ENCODE peak calls at places on chromosomes 6 and 20, in four cellular contexts. F, Q, S and P are unnamed samples. For H3K4me1, the result is how much of the 10 kb centered on the place peaks cover.

GRCh38 chr6:166729658-166730057 is 102.6 kb upstream of the RPS6KA2 start:
- DNase-seq in S (no peak), Q (no peak), F (no peak), P (no peak)

GRCh38 chr6:154995241-154996162 is at the start of gene TIAM2:
- DNase-seq in S (no peak), F (peak), Q (no peak), P (no peak)

GRCh38 chr6:129252377-129253071 is 369.6 kb downstream of the LAMA2 start:
- DNase-seq in S (no peak), F (no peak), Q (no peak), P (no peak)

GRCh38 chr6:135212935-135213334 is 31.8 kb downstream of the MYB start:
- DNase-seq in S (no peak), F (no peak), Q (no peak), P (no peak)

GRCh38 chr6:14072084-14072483 is 45.5 kb upstream of the CD83 start:
- DNase-seq in S (no peak), F (no peak), Q (no peak), P (no peak)

GRCh38 chr20:62301111-62301668 is 1.6 kb upstream of the ADRM1 start:
- DNase-seq in F (no peak), S (no peak), Q (no peak), P (no peak)

GRCh38 chr20:25222461-25223178 is 25.3 kb upstream of the PYGB start:
- DNase-seq in Q (no peak), S (no peak), F (no peak), P (no peak)

GRCh38 chr6:11918021-11918738 is 93.9 kb upstream of the HIVEP1 start:
- DNase-seq in S (no peak), Q (no peak), F (no peak), P (no peak)

GRCh38 chr6:127918506-127919427 is 17.9 kb upstream of the THEMIS start:
- DNase-seq in S (no peak), Q (no peak), F (no peak), P (no peak)

GRCh38 chr6:99746261-99746895 is 139.7 kb downstream of the PRDM13 start:
- DNase-seq in F (peak), Q (peak), S (peak), P (no peak)

GRCh38 chr6:130853555-130854183 is 26.5 kb downstream of the SMLR1 start:
- DNase-seq in Q (no peak), F (peak), S (no peak), P (no peak)

GRCh38 chr20:44390280-44390679 is 34.8 kb downstream of the HNF4A start:
- DNase-seq in F (no peak), Q (no peak), S (no peak), P (no peak)

GRCh38 chr6:137903933-137904821 is 37.1 kb downstream of the TNFAIP3 start:
- DNase-seq in F (no peak), S (no peak), Q (no peak), P (no peak)

GRCh38 chr20:15902493-15902892 is 670.8 kb downstream of the KIF16B start:
- DNase-seq in Q (no peak), S (no peak), F (peak), P (no peak)

GRCh38 chr6:40550096-40550731 is 37.0 kb downstream of the LRFN2 start:
- DNase-seq in F (peak), Q (peak), S (no peak), P (no peak)

GRCh38 chr6:146700078-146700686 is 101.4 kb downstream of the ADGB start:
- DNase-seq in F (peak), Q (peak), S (peak), P (no peak)

GRCh38 chr6:150599199-150600002 is at the start of gene PLEKHG1:
- DNase-seq in Q (no peak), S (peak), F (peak), P (no peak)

GRCh38 chr6:111781055-111781708 is 92.1 kb downstream of the FYN start:
- DNase-seq in Q (no peak), S (no peak), F (no peak), P (no peak)

GRCh38 chr6:8180327-8181161 is 78.2 kb upstream of the EEF1E1 start:
- DNase-seq in Q (no peak), S (no peak), F (peak), P (no peak)

GRCh38 chr6:93088675-93089575 is 330.4 kb downstream of the EPHA7 start:
- DNase-seq in F (peak), Q (no peak), S (no peak), P (no peak)

GRCh38 chr6:130670142-130670541 is 157.1 kb upstream of the SMLR1 start:
- DNase-seq in F (no peak), S (no peak), Q (no peak), P (no peak)

GRCh38 chr6:42260972-42261371 is 43.3 kb upstream of the MRPS10 start:
- DNase-seq in Q (no peak), F (peak), S (no peak), P (no peak)

GRCh38 chr6:13445005-13445743 is 42.2 kb downstream of the GFOD1 start:
- DNase-seq in F (no peak), S (peak), Q (no peak), P (no peak)

GRCh38 chr6:87925373-87926060 is 122.1 kb upstream of the SPACA1 start:
- DNase-seq in Q (no peak), S (no peak), F (no peak), P (no peak)

GRCh38 chr6:108635505-108636226 is 74.9 kb downstream of the FOXO3 start:
- DNase-seq in F (no peak), S (no peak), Q (no peak), P (no peak)

GRCh38 chr6:38432479-38432878 is 207.2 kb downstream of the BTBD9 start:
- DNase-seq in Q (no peak), S (no peak), F (no peak), P (no peak)

GRCh38 chr6:166553563-166554271 is 32.8 kb downstream of the RAMACL start:
- DNase-seq in F (no peak), S (no peak), Q (no peak), P (no peak)

GRCh38 chr6:144055121-144055931 is 40.0 kb downstream of the SF3B5 start:
- DNase-seq in F (no peak), Q (no peak), S (no peak), P (no peak)

GRCh38 chr6:26329763-26330511 is 35.1 kb upstream of the BTN3A2 start:
- DNase-seq in S (no peak), F (peak), Q (no peak), P (no peak)

GRCh38 chr6:170093658-170094596 is 197.0 kb downstream of the DLL1 start:
- DNase-seq in F (no peak), S (no peak), Q (no peak), P (no peak)

GRCh38 chr6:53701333-53702073 is 35.9 kb upstream of the KLHL31 start:
- DNase-seq in S (no peak), F (no peak), Q (no peak), P (no peak)

GRCh38 chr6:111683749-111684267 is 78.1 kb upstream of the TRAF3IP2 start:
- DNase-seq in F (no peak), Q (no peak), S (peak), P (peak)

GRCh38 chr20:2124632-2125131 is 23.1 kb downstream of the STK35 start:
- DNase-seq in S (no peak), Q (no peak), F (no peak), P (no peak)

GRCh38 chr6:124977067-124977908 is 15.1 kb downstream of the RNF217 start:
- DNase-seq in Q (no peak), F (no peak), S (no peak), P (no peak)

GRCh38 chr20:43102394-43102793 is 87.3 kb downstream of the PTPRT start:
- DNase-seq in S (no peak), F (peak), Q (no peak), P (no peak)

GRCh38 chr6:30446259-30446658 is 43.0 kb upstream of the HLA-E start:
- DNase-seq in S (no peak), Q (no peak), F (no peak), P (no peak)

GRCh38 chr6:74287932-74288331 is 591.9 kb downstream of the CD109 start:
- DNase-seq in S (no peak), F (no peak), Q (no peak), P (no peak)

GRCh38 chr6:74282143-74282689 is 586.2 kb downstream of the CD109 start:
- DNase-seq in S (no peak), Q (no peak), F (no peak), P (no peak)

GRCh38 chr6:74289881-74290280 is 593.9 kb downstream of the CD109 start:
- DNase-seq in Q (no peak), F (no peak), S (no peak), P (no peak)

GRCh38 chr6:74280130-74280692 is 584.2 kb downstream of the CD109 start:
- DNase-seq in Q (no peak), F (peak), S (no peak), P (no peak)

GRCh38 chr6:74284266-74284665 is 588.3 kb downstream of the CD109 start:
- DNase-seq in S (no peak), Q (no peak), F (no peak), P (no peak)
- H3K27ac ChIP-seq in S (no peak), Q (no peak), F (no peak), P (no peak)

DNA sequence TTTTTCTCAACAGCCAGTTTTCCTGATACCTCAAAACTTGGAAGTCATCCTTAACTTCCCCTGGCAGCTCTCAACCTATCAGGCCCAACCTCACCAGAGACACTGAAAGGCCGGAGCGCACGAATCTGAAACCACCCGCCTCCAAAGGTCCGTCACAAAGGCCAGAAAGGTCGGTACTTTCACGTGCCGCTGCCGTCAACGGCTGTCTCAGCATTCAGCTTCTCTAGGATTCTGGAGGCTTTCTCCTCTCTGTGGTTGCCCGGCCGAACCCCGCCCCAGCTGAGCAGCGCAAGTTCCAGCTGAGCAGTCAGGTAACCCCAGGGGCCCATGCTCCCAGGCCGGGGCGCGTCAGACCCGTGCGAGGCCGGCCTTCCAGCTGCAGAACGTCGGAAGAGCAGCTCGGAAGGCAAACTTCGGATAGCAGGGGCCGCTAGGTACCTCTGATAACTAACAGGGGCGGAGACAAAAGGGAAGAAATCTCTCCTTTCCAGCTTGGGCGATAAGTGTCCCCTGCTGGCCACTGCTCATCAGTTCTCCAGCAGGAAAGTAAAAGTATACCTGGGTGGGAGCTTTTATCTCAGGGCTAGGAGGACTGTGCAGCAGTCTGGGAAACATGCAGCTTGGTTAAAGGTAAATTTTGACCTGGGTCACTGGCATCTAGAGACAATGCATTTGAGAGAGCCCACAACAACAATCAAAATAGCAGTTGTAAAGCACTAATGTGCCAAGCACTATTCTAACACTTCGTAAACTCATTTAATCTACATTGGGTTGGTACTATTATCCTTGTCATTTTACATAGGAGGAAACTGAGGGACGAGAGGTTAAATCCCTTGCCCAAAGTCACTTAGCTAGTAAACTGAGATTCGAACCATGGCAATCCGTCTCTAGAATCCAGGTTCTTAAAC is 16.1 kb downstream of the ZSCAN12 start:
- DNase-seq in S (peak), Q (peak), F (peak), P (no peak)
- TF ChIP-seq POLR2AphosphoS5 in S (peak), Q (peak), F (peak), P (peak)

DNA sequence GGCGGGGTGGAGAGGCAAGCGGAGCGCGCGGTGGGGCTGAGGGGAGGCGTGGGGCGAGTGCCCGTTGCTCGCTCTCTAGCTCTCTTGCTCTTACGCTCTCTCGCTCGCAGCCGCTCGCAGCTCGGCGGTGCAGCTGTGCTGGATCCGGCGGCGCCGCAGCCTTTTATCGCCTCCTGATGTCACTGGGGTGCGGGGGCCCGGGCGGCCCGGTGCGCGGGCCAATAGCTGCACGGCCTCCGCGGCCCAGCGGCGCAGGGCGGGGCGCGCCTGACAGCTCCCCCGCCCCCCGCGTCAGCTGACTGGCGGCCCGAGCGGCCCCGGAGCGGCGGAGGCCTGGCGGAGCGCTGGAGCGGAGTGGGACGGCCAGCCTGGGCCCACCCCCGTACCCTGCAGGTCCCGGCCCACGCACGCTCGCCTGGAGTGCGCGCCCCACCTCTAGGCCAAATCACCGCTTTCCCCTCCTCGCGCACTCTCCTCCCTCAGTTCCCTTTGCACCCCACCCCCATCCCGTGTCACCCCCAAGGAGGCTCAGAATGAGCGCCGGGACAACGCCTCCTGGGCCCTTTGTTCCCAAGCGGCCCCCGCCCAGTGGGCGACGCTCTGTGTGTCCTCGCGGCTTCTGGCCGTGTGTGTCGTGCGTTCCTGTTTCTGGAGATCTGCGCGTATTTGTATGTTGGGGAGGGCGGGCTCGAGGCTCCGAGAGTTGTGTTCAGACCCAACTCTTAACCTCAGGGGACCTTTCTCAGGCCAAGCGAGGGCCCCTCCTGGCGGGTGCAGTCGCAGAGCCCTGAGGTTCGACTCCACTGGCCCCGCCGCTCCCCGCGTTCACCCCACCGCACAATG is at the start of gene MAFB:
- DNase-seq in Q (no peak), S (peak), F (peak), P (peak)
- H3K4me1 ChIP-seq in Q (under half), S (under half), F (under half), P (under half)

GRCh38 chr20:31710423-31711250 is 12.0 kb downstream of the BCL2L1 start:
- DNase-seq in F (no peak), Q (no peak), S (peak), P (no peak)
- H3K27ac ChIP-seq in F (peak), Q (peak), S (peak), P (peak)

GRCh38 chr6:33319939-33320314 is 2.4 kb upstream of the ZBTB22 start:
- DNase-seq in F (no peak), S (no peak), Q (no peak), P (no peak)
- TF ChIP-seq POLR2AphosphoS5 in F (no peak), S (no peak), Q (no peak), P (no peak)

GRCh38 chr6:148520109-148520841 is 177.6 kb downstream of the SASH1 start:
- DNase-seq in S (no peak), F (no peak), Q (no peak), P (no peak)

GRCh38 chr6:148523051-148523450 is 180.4 kb downstream of the SASH1 start:
- DNase-seq in F (no peak), S (no peak), Q (no peak), P (no peak)

GRCh38 chr6:148523551-148523950 is 180.9 kb downstream of the SASH1 start:
- DNase-seq in S (no peak), F (no peak), Q (no peak), P (no peak)

GRCh38 chr6:148521586-148521985 is 178.9 kb downstream of the SASH1 start:
- DNase-seq in Q (no peak), S (no peak), F (no peak), P (no peak)

DNA sequence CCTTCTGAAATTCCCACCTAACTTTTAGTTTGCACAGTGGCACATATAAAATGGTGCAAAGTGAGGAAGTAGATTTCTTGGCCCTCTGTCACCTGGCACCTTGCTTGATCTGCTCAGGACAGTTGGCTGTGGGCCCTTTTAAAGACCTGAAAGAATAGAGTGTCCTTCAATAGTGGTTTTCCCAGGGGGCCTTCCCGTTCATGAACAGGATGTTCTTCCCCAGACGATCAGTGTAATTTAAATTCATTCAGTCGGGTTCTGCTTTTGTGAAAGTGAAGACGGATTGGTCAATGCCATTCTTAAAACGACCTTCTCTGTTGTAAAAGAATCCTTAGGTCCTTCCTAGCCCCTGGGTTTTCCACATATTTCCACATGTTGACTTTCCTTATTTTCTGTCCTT is 178.5 kb downstream of the SASH1 start:
- DNase-seq in Q (no peak), S (no peak), F (no peak), P (no peak)
- H3K4me1 ChIP-seq in Q (under half), S (under half), F (under half), P (half or more)